ENCODE peak calls at places on chromosomes 1 and 21, in four cellular contexts. I is brain microvascular endothelial cell; R is transverse colon; U is naive thymus-derived CD4-positive, alpha-beta T cell. L is an unnamed sample.

GRCh38 chr21:31521515-31521914 is 138.0 kb upstream of the SOD1 start:
- DNase-seq in I (no peak), R (no peak), U (no peak), L (no peak)

GRCh38 chr21:41928621-41929220 is 25.1 kb downstream of the C2CD2 start:
- DNase-seq in I (no peak), U (no peak), R (no peak), L (no peak)

GRCh38 chr1:32958827-32959226 is 5.8 kb downstream of the RNF19B start:
- DNase-seq in U (no peak), I (no peak), R (no peak), L (no peak)

GRCh38 chr1:212455406-212456165 is 22.9 kb downstream of the NENF start:
- DNase-seq in R (peak), I (peak), U (peak), L (peak)

GRCh38 chr1:111221633-111222286 is 5.8 kb upstream of the CHI3L2 start:
- DNase-seq in I (no peak), U (peak), R (peak), L (no peak)

GRCh38 chr1:151970641-151971040 is 23.0 kb downstream of the S100A10 start:
- DNase-seq in U (no peak), R (peak), I (no peak), L (peak)

GRCh38 chr1:39110325-39110851 is 84.2 kb downstream of the NDUFS5 start:
- DNase-seq in R (no peak), U (no peak), I (peak), L (no peak)

GRCh38 chr1:47557086-47557866 is 119.4 kb downstream of the FOXD2 start:
- DNase-seq in U (no peak), I (no peak), R (no peak), L (no peak)

GRCh38 chr21:26449161-26449560 is 123.9 kb downstream of the CYYR1 start:
- DNase-seq in I (peak), U (no peak), R (no peak), L (no peak)

GRCh38 chr1:40646385-40646784 is 19.1 kb downstream of the RIMS3 start:
- DNase-seq in U (no peak), R (no peak), I (peak), L (no peak)

GRCh38 chr1:224211262-224211962 is 28.4 kb downstream of the DEGS1 start:
- DNase-seq in I (peak), U (no peak), R (peak), L (peak)

GRCh38 chr1:26132128-26132824 is 20.7 kb downstream of the PDIK1L start:
- DNase-seq in U (no peak), I (no peak), R (no peak), L (no peak)

GRCh38 chr1:219190605-219191004 is 16.9 kb downstream of the LYPLAL1 start:
- DNase-seq in U (no peak), R (no peak), I (no peak), L (no peak)

GRCh38 chr1:176434200-176434599 is 28.8 kb upstream of the PAPPA2 start:
- DNase-seq in R (no peak), U (no peak), I (no peak), L (no peak)

GRCh38 chr1:33375316-33375715 is 54.4 kb upstream of the A3GALT2 start:
- DNase-seq in I (no peak), U (no peak), R (no peak), L (no peak)

GRCh38 chr21:41375875-41376274 is 14.0 kb downstream of the MX2 start:
- DNase-seq in U (no peak), I (no peak), R (no peak), L (no peak)

GRCh38 chr1:91778964-91779363 is 107.0 kb downstream of the TGFBR3 start:
- DNase-seq in I (no peak), R (no peak), U (no peak), L (no peak)

GRCh38 chr21:37074195-37074510 is 1.1 kb downstream of the TTC3 start:
- DNase-seq in U (no peak), R (no peak), I (no peak), L (no peak)

GRCh38 chr1:81703736-81704463 is 96.8 kb upstream of the ADGRL2 start:
- DNase-seq in I (peak), U (no peak), R (no peak), L (no peak)

GRCh38 chr1:63747445-63747844 is 26.4 kb upstream of the ROR1 start:
- DNase-seq in R (no peak), I (no peak), U (no peak), L (peak)

GRCh38 chr1:61980561-61980960 is 214.1 kb upstream of the L1TD1 start:
- DNase-seq in U (no peak), I (peak), R (no peak), L (no peak)

GRCh38 chr1:223007250-223007649 is 135.8 kb downstream of the TLR5 start:
- DNase-seq in U (no peak), I (peak), R (no peak), L (no peak)

GRCh38 chr21:25561668-25562641 is 45.3 kb downstream of the MRPL39 start:
- DNase-seq in I (peak), U (peak), R (peak), L (peak)

GRCh38 chr1:91173379-91173890 is 151.6 kb upstream of the ZNF644 start:
- DNase-seq in R (no peak), U (no peak), I (no peak), L (no peak)

GRCh38 chr1:200558866-200559459 is 61.6 kb downstream of the KIF14 start:
- DNase-seq in R (no peak), I (peak), U (peak), L (no peak)

GRCh38 chr1:186236921-186237320 is 138.1 kb downstream of the TPR start:
- DNase-seq in I (peak), R (no peak), U (no peak), L (no peak)

GRCh38 chr21:23542097-23542496 is 2065.2 kb downstream of the MRPL39 start:
- DNase-seq in R (no peak), I (no peak), U (no peak), L (no peak)

GRCh38 chr1:162861101-162861500 is at the start of gene CCDC190:
- DNase-seq in U (no peak), R (no peak), I (no peak), L (no peak)

GRCh38 chr1:243495442-243496172 is 239.8 kb downstream of the SDCCAG8 start:
- DNase-seq in I (no peak), R (no peak), U (no peak), L (no peak)

GRCh38 chr1:43273708-43274107 is 3.9 kb downstream of the TMEM125 start:
- DNase-seq in U (no peak), R (no peak), I (no peak), L (no peak)

GRCh38 chr1:26278303-26278702 is 1.6 kb upstream of the SH3BGRL3 start:
- DNase-seq in U (no peak), R (peak), I (peak), L (no peak)

DNA sequence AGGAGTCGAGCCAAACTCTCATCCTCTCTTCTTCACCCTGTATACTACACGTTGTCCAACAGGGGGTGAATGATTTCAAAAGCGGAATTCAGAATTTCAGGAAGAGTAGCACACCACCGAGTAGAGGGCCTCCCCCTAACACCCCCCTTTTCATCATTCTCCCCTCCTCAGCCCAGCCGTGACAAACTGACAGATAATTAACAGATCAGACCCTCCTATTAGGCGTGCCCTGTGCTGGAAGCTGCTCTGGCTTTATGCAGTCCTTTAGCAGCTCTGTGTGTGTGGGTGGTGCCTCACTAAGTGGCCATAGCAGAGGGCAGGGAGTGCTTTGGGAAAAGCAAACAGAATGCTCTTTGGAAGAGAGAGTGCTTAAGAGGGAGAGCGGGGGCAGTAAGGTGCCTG is 44.3 kb downstream of the PEX14 start:
- DNase-seq in U (no peak), R (no peak), I (no peak), L (no peak)
- H3K27ac ChIP-seq in U (no peak), R (no peak), I (no peak), L (no peak)

DNA sequence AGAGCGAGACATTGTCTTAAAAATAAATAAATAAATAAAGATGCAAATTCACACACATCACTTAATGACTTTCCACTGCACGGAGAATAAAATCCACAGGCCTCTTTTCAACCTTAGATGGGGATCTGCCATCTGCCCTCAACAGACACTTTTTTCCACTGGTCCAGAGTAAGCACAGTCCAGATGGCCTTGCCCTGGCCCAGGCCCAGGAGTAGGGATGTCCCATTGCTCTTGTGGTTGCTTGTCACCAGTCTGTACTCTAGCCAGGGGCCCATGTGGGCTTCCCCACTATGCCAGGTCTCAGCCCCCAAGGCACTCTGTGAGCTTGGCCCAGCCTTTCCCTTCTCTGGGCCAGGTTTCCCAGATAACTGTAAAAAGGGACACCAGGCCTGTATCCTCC is 17.4 kb downstream of the PLOD1 start:
- DNase-seq in U (no peak), I (no peak), R (no peak), L (no peak)
- H3K27ac ChIP-seq in U (no peak), I (no peak), R (no peak), L (no peak)

DNA sequence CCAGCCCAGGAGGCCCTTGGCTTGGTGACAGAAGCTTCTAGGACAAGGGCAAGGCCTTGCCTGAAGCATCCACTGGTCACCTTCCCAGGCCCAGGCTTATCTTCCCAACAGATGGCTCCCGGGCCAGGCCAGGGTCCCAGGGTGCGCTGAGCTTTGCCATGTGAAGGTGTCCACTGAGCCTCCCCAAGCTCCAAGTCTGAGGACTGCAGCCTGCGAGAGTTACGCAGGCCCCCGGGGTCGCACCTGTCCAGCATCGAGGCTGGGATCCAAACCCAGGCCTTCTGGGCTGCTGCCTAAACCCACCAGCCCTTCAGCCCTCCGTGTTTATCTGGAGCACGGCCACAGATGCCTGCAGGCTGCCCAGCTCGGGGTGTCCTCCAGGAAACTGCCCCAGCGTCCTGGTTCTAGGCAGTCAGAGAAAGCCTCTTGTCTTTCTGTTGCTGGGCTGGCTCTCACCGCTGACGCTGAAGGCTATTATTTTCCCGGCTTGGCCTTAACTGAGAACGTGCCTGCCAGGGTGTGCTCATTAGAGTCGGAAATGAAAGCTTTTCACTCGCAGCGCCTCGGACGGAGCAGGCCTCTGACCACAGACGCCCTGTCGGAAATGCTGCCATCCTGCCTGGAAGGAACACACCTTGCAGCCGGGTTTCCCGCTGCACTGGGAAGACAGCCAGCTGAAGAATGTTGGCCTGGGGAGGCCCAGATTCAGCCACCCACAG is 71.4 kb downstream of the MEGF6 start:
- DNase-seq in I (no peak), U (no peak), R (no peak), L (peak)
- H3K27ac ChIP-seq in I (no peak), U (no peak), R (peak), L (peak)

DNA sequence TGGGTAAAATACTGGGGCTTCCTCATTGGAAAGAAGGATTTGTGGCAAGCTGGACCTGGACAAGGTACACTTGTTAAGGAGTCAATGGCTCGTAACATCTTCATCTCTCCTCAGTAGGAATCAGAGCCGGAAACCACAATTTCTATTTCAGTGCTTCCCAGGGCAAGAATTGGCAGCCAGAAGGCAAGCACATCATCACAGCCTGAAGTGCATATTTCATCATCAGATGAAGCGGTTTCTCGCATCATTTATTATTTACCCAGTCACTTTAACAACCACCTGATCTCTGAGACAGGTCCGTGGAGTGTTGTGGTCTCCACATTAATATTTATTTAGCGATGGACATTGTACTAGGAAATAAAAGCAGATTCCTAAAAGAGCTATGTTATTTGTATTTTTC is 55.0 kb downstream of the KCNJ15 start:
- DNase-seq in R (no peak), I (no peak), U (no peak), L (no peak)
- H3K27ac ChIP-seq in R (no peak), I (no peak), U (no peak), L (no peak)

GRCh38 chr1:46400398-46400797 is 6.3 kb downstream of the FAAH start:
- DNase-seq in R (peak), U (no peak), I (no peak), L (no peak)
- H3K27ac ChIP-seq in R (no peak), U (no peak), I (no peak), L (no peak)